ENCODE peak calls at places on chromosome 13, in four cellular contexts. B, D, C and K are unnamed samples. For H3K4me1, the result is how much of the 10 kb centered on the place peaks cover.

GRCh38 chr13:29925457-29925856 is 75.0 kb upstream of the UBL3 start:
- DNase-seq in B (peak), C (peak), D (peak), K (peak)

GRCh38 chr13:72541674-72542073 is 185.8 kb downstream of the MZT1 start:
- DNase-seq in B (no peak), C (no peak), D (no peak), K (no peak)

GRCh38 chr13:48069573-48069972 is 25.3 kb downstream of the MED4 start:
- DNase-seq in C (no peak), B (no peak), D (no peak), K (no peak)

GRCh38 chr13:44340508-44340907 is 33.1 kb upstream of the SERP2 start:
- DNase-seq in B (no peak), C (no peak), D (no peak), K (no peak)

GRCh38 chr13:94413545-94413944 is 65.9 kb downstream of the DCT start:
- DNase-seq in D (no peak), B (no peak), C (no peak), K (no peak)

GRCh38 chr13:18962168-18962734 is 219.4 kb downstream of the TUBA3C start:
- DNase-seq in C (no peak), D (no peak), B (no peak), K (no peak)

GRCh38 chr13:52085416-52085815 is 43.5 kb downstream of the NEK5 start:
- DNase-seq in D (no peak), C (no peak), B (no peak), K (no peak)

GRCh38 chr13:48334534-48335127 is 31.1 kb downstream of the RB1 start:
- DNase-seq in B (no peak), C (no peak), D (no peak), K (no peak)

GRCh38 chr13:80038371-80038770 is 302.6 kb downstream of the SPRY2 start:
- DNase-seq in C (no peak), D (no peak), B (no peak), K (no peak)

GRCh38 chr13:59997976-59998375 is 165.8 kb downstream of the DIAPH3 start:
- DNase-seq in D (no peak), B (no peak), C (no peak), K (no peak)

GRCh38 chr13:43933378-43933777 is 53.7 kb downstream of the LACC1 start:
- DNase-seq in D (no peak), C (no peak), B (no peak), K (no peak)

GRCh38 chr13:30998548-30999140 is 66.2 kb downstream of the TEX26 start:
- DNase-seq in D (no peak), C (no peak), B (no peak), K (peak)

GRCh38 chr13:49341941-49342340 is 94.2 kb downstream of the CDADC1 start:
- DNase-seq in D (no peak), B (no peak), C (no peak), K (no peak)

GRCh38 chr13:28251462-28251861 is 113.1 kb downstream of the PAN3 start:
- DNase-seq in C (no peak), B (no peak), D (no peak), K (no peak)

GRCh38 chr13:24931450-24932217 is 164.3 kb upstream of the PABPC3 start:
- DNase-seq in D (no peak), C (no peak), B (no peak), K (no peak)

GRCh38 chr13:51249767-51250741 is 27.9 kb downstream of the FAM124A start:
- DNase-seq in D (no peak), C (no peak), B (no peak), K (no peak)

GRCh38 chr13:35714096-35714495 is 237.6 kb upstream of the MAB21L1 start:
- DNase-seq in B (no peak), C (no peak), D (no peak), K (no peak)

GRCh38 chr13:24173775-24174174 is 13.3 kb downstream of the SPATA13 start:
- DNase-seq in C (no peak), B (no peak), D (no peak), K (no peak)

GRCh38 chr13:81540777-81541176 is 1199.9 kb upstream of the SPRY2 start:
- DNase-seq in D (no peak), B (no peak), C (no peak), K (no peak)

GRCh38 chr13:114068723-114069322 is 63.6 kb downstream of the RASA3 start:
- DNase-seq in C (peak), D (peak), B (no peak), K (peak)

GRCh38 chr13:44576396-44577235 is 486 bp upstream of the TSC22D1 start:
- DNase-seq in B (peak), D (peak), C (peak), K (peak)

GRCh38 chr13:68697551-68697950 is 1410.1 kb upstream of the ATXN8OS start:
- DNase-seq in C (no peak), B (no peak), D (no peak), K (no peak)

DNA sequence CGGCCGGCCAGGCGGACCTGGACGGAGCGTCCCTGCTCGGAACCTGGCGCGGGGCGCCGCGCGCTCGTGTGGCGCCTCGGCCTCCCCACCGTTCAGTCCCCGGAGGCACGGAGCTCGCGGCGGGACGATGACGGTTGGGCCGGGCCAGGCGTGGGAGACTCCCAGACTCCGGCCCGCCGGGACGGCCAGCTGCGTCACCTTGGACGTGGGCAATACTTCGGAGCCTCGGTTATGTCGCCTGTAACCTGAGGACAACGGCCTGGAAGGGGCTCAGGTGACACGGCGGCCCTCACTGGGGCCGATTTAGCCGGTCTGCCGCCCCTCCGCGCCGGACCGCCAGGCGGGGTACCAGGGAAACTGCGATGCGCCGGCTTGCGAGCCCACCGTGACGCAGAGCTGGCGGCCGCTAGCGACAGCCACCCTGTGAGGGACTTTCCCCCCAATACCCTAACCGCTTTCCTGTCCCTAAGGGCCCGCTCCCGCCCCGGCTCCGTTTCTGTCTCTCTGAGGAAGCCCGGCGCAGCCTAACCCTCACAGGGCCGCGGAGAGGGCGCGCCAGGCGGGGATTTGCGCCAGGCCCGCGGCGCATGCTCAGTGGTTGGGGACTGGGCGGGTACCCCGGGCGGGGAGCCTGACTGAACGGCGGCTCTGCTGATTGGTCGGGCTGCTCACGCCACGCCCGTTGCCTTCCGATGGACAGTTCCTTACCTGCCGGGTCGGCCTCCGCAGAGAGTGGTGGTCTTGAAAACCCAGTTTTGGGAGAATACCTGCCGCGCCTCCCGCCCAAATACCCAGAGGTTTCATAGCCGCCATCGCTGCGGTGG is 109.5 kb upstream of the DOCK9 start:
- DNase-seq in D (peak), B (peak), C (peak), K (peak)
- TF ChIP-seq POLR2A in D (peak), B (no peak), C (peak), K (peak)

DNA sequence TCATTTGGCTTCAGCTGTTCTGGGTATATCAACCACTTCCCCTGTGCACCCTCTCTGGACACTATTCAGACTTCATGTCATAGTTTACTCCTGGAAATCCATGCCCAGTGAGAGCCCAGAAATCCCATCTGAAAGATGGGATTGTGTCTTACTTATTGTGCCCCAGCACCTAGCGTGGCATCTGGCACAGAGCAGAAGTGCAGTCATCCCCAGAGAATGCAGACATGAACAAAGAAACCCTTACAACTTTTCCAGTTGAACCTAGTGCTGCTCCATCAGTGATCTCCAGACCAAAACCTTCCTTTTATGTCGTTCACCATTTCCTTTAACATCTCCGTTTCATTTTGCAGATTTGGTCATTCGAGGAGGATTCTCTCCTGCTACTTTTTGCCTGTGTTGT is 60.6 kb downstream of the MBNL2 start:
- DNase-seq in D (no peak), B (no peak), C (no peak), K (no peak)
- H3K4me1 ChIP-seq in D (half or more), B (half or more), C (under half), K (under half)

GRCh38 chr13:66660013-66660804 is 569.9 kb downstream of the PCDH9 start:
- DNase-seq in B (no peak), D (no peak), C (no peak), K (peak)

GRCh38 chr13:66659291-66660012 is 570.7 kb downstream of the PCDH9 start:
- DNase-seq in C (no peak), B (no peak), D (no peak), K (no peak)

GRCh38 chr13:66661336-66661735 is 568.8 kb downstream of the PCDH9 start:
- DNase-seq in B (no peak), D (no peak), C (no peak), K (no peak)

GRCh38 chr13:66656050-66656449 is 574.1 kb downstream of the PCDH9 start:
- DNase-seq in D (no peak), C (no peak), B (no peak), K (no peak)

DNA sequence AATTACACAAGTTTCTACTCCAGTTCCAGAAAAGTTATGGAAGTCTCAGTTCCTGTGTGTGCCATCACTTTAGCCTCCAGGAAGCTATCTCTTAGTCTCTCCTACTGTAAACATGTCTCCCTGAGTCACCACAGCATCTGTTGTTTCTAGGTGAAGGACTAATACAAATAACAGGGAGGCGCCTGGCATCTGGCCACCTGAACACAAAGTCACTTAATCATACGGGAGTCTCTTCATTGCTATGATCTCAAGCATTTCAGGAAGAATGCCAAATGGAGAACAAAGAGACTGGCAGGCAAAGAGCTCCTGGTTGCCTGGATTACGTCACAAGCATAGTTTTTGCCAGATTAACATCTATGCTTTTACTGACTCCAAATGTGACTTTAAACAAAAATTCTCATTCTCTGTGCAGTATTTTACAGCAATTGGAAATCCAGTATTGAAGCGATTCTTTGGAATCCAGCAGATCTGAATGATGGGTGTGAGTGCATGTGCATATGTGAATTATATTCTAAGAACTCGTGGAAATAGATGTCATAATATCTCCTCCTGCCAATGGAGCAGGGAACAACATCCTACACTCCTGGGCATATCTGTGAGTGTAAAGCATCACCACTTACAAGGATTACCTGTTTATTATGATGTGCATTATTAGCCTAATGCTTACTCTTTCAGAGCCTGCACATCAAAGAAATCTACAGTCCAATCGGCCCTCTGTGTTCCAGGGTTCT is 572.8 kb downstream of the PCDH9 start:
- DNase-seq in C (peak), B (peak), D (peak), K (peak)
- TF ChIP-seq POLR2A in C (no peak), B (no peak), D (no peak), K (no peak)

DNA sequence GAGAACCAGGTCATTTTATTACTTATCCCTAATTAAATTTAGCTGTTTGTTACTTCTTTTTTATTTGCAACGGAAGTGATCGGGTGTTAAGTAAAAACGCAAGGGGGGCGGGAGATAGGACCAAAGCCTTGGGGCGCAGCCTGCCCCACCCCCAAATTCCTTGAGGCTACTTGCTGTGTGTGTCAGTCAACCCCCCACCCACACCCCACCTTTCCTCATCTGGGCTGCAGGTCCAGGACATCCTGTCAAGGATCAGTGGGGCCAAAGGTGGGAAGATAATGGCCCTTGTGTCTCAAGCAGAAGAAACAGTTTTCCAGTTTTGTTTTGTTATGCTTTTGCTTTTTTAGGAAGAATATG is 1.2 kb upstream of the FOXO1 start:
- DNase-seq in C (peak), D (peak), B (no peak), K (peak)
- H3K4me1 ChIP-seq in C (under half), D (under half), B (under half), K (under half)

DNA sequence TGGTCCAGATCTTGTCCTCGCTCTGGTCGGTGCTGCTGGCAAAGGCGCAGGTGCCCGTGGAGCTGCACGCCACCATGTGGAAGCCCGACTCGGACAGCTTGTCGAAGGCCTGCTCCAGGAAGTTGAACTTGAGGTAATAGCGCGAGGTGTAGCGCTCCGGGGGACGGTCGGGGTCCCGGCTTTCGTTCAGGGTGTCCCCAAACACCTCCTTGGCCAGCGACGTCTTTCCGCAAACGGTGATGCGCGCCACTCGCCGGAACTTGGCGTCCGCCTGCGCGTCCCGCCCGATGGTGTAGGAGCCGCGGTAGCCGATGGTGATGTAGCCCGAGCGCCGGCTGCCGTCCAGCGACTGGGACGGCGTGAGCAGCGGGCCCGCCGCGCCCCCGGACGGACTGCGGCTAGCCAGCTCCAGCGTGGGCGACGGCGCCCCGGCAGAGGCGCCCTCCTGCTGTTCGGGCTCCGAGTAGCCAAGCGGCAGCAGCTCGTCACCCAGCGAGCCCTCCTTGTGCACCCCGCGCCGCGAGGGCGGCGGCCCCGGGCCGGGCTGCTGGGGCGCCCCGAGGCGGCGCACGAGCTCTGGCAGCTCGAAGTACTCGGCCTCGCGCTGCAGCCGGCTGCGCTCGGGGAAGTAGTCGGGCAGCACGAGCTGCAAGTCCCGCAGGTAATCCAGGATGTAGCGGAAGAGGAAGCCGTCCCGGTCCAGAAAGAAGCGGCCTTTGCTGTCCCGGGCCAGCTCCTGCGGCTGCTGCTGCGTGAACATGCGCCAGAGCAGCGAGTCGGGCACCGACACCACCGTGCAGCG is 801 bp downstream of the KCTD12 start:
- DNase-seq in D (peak), B (peak), C (peak), K (peak)
- TF ChIP-seq POLR2A in D (peak), B (no peak), C (no peak), K (no peak)

GRCh38 chr13:39600766-39601165 is 2.2 kb downstream of the LHFPL6 start:
- DNase-seq in C (peak), B (no peak), D (peak), K (no peak)
- H3K4me1 ChIP-seq in C (under half), B (under half), D (half or more), K (under half)

GRCh38 chr13:46052314-46053161 is at the start of gene ZC3H13:
- DNase-seq in C (peak), D (peak), B (peak), K (peak)
- TF ChIP-seq POLR2A in C (no peak), D (peak), B (no peak), K (peak)

GRCh38 chr13:110388141-110388943 is 81.3 kb downstream of the COL4A2 start:
- DNase-seq in D (peak), B (no peak), C (peak), K (no peak)
- H3K4me1 ChIP-seq in D (under half), B (under half), C (under half), K (under half)

DNA sequence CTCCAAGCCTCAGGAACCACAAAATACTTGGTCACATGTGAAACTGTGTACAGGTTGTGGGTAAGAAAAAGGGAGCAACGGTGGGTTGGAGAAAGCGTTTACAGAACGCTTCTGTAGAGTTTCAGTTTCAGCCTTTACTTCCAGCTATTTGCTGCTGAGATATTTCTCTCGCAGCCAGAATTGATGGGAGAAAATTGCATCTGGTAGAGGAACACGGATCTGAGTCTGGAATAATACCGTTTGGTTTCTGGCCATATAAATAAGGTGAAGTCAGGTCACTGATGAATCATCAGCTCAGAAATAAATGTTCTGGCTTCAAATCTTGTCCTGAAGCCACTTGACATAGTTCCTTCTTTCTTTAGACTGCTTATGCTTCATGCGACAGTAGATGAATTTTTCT is 20.3 kb upstream of the RFC3 start:
- DNase-seq in B (no peak), D (no peak), C (no peak), K (no peak)
- TF ChIP-seq POLR2A in B (no peak), D (no peak), C (no peak), K (no peak)